ENCODE peak calls at places on chromosomes 2 and 18, in four cellular contexts. W is trophoblast cell, P is neuronal stem cell, Z is IMR-90. O is an unnamed sample.
A peak's percentile ranks its signal among the peaks of the same experiment; 100 is the strongest.

GRCh38 chr2:120346667-120347358 is 877 bp downstream of the INHBB start:
- DNase-seq in W (no peak), P (no peak), Z (peak; percentile 65), O (peak; percentile 47)

GRCh38 chr2:67600472-67600871 is 203.3 kb downstream of the ETAA1 start:
- DNase-seq in W (no peak), P (no peak), Z (no peak), O (peak; percentile 89)

GRCh38 chr2:75327334-75327733 is 128.0 kb upstream of the TACR1 start:
- DNase-seq in W (no peak), P (no peak), Z (no peak), O (no peak)

GRCh38 chr2:626491-627339 is 50.5 kb downstream of the TMEM18 start:
- DNase-seq in W (no peak), P (no peak), Z (no peak), O (no peak)

GRCh38 chr18:63143246-63143847 is 176.2 kb downstream of the BCL2 start:
- DNase-seq in W (peak; percentile 23), P (no peak), Z (no peak), O (no peak)

GRCh38 chr2:196233033-196233807 is 61.8 kb upstream of the STK17B start:
- DNase-seq in W (no peak), P (no peak), Z (peak; percentile 85), O (no peak)

GRCh38 chr18:26546875-26547301 is 1.5 kb downstream of the KCTD1 start:
- DNase-seq in W (no peak), P (no peak), Z (no peak), O (no peak)

GRCh38 chr2:221125691-221126090 is 446.4 kb downstream of the EPHA4 start:
- DNase-seq in W (no peak), P (no peak), Z (peak; percentile 27), O (no peak)

GRCh38 chr2:54522624-54523281 is 66.6 kb downstream of the SPTBN1 start:
- DNase-seq in W (peak; percentile 60), P (peak; percentile 35), Z (peak; percentile 59), O (peak; percentile 80)

GRCh38 chr2:226813148-226813701 is 13.6 kb upstream of the IRS1 start:
- DNase-seq in W (no peak), P (no peak), Z (no peak), O (peak; percentile 43)

GRCh38 chr2:20351555-20352229 is 1.0 kb upstream of the PUM2 start:
- DNase-seq in W (no peak), P (no peak), Z (no peak), O (no peak)

GRCh38 chr2:26484579-26484978 is 6.7 kb upstream of the OTOF start:
- DNase-seq in W (no peak), P (no peak), Z (no peak), O (no peak)

GRCh38 chr2:31382452-31383120 is 32.0 kb downstream of the XDH start:
- DNase-seq in W (no peak), P (no peak), Z (peak; percentile 79), O (peak; percentile 40)

DNA sequence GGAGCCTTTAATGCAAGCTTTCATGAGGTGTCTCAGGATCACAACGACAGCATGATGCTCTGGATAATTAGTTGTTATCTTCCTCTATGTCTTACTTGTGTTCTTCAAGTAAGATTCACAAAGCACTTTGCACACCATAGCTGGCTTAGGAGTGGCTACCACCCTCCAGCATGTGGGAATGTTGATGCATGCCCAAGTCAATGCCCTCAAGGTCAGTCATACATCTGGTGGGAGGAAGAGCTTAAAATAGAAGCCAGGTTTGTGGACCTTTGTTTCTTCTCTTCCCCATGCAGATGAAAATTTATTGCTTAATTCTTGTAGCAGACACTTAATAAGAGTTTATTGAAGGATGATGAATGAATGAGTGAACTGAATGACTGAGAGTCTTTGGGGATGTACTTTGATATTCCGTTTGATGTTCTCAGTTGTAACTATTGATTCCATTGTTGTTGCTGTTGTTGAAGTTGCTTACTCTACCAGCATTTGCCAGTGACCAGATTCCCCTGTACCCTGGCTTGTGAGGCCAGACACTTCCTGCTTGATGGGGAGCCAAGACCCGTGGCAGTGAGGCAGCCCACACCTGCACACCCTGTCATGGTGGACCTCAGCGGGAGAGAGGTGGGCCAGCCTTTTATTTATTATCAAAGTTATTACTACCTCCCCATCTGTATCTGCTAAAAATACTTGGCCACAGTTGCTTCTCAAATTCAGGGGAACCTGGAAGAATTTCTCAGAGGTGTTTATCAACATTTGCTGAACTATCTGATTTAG is 137.8 kb downstream of the LAMA3 start:
- DNase-seq in W (peak; percentile 40), P (no peak), Z (no peak), O (no peak)
- H2AK5ac ChIP-seq in W (no peak overlapping the region), P (no peak overlapping the region), Z (no peak overlapping the region), O (no peak overlapping the region)

DNA sequence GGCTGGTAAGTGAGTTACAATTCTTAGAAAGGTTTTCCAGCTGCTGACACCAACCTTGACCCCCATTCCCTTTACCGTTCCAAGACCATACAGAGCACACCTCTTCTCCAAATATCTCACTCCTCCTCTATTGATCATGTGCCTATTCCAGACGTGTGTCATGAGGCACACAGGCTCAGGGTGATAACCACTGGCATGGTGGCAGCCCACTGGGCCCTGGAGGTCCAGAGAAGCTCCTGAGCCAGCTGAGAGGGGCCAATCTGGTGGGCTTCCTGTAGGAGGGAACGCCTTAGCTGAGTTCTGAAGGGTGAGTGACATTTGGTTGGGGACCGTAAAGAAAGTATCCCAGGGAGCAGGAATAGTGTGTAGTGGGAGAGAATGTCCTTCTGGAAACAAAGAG is 28.3 kb downstream of the ZAP70 start:
- DNase-seq in W (no peak), P (no peak), Z (no peak), O (no peak)
- H2AK5ac ChIP-seq in W (peak overlapping the region; percentile 66), P (no peak overlapping the region), Z (no peak overlapping the region), O (no peak overlapping the region)

GRCh38 chr2:222561817-222562424 is 94.0 kb downstream of the FARSB start:
- DNase-seq in W (peak; percentile 42), P (peak; percentile 78), Z (peak; percentile 22), O (peak; percentile 65)
- H2AK5ac ChIP-seq in W (no peak overlapping the region), P (no peak overlapping the region), Z (no peak overlapping the region), O (no peak overlapping the region)

DNA sequence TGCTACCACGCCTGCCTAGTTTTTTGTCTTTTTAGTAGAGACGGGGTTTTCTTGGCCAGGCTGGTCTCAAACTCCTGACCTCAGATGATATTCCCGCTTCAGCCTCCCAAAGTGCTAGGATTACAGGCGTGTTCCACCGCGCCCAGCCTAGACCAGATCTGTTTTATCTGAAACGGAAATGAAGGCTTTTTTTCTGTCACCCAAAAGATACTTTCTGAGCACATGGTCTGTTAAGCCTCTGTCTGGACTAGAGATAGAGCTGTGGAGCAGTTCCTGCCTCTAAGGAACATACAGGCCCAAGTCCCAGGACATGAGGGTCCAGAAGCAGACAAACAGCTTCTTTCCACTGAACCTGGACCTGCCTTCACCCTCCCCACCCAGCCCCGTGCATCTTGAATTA is 43.6 kb upstream of the PTMA start:
- DNase-seq in W (no peak), P (no peak), Z (no peak), O (no peak)
- H2AK5ac ChIP-seq in W (no peak overlapping the region), P (peak overlapping the region; percentile 74), Z (peak overlapping the region; percentile 100), O (no peak overlapping the region)

GRCh38 chr18:48803518-48803917 is 147.2 kb downstream of the SMAD7 start:
- DNase-seq in W (no peak), P (no peak), Z (no peak), O (peak; percentile 18)

GRCh38 chr18:48803951-48804855 is 146.6 kb downstream of the SMAD7 start:
- DNase-seq in W (no peak), P (no peak), Z (no peak), O (peak; percentile 22)

GRCh38 chr18:48804856-48805610 is 145.7 kb downstream of the SMAD7 start:
- DNase-seq in W (no peak), P (no peak), Z (no peak), O (peak; percentile 15)

GRCh38 chr18:48806551-48807261 is 144.1 kb downstream of the SMAD7 start:
- DNase-seq in W (no peak), P (no peak), Z (no peak), O (peak; percentile 26)

GRCh38 chr18:48805826-48806535 is 144.8 kb downstream of the SMAD7 start:
- DNase-seq in W (no peak), P (no peak), Z (no peak), O (peak; percentile 8)
- H2AK5ac ChIP-seq in W (no peak overlapping the region), P (no peak overlapping the region), Z (no peak overlapping the region), O (no peak overlapping the region)

GRCh38 chr18:37470986-37471385 is 94.6 kb downstream of the CELF4 start:
- DNase-seq in W (no peak), P (no peak), Z (no peak), O (no peak)
- H2AK5ac ChIP-seq in W (no peak overlapping the region), P (peak overlapping the region; percentile 64), Z (no peak overlapping the region), O (no peak overlapping the region)

GRCh38 chr2:40352321-40353099 is 99.4 kb downstream of the SLC8A1 start:
- DNase-seq in W (no peak), P (no peak), Z (peak; percentile 46), O (no peak)
- H2AK5ac ChIP-seq in W (no peak overlapping the region), P (no peak overlapping the region), Z (peak overlapping the region; percentile 72), O (no peak overlapping the region)

DNA sequence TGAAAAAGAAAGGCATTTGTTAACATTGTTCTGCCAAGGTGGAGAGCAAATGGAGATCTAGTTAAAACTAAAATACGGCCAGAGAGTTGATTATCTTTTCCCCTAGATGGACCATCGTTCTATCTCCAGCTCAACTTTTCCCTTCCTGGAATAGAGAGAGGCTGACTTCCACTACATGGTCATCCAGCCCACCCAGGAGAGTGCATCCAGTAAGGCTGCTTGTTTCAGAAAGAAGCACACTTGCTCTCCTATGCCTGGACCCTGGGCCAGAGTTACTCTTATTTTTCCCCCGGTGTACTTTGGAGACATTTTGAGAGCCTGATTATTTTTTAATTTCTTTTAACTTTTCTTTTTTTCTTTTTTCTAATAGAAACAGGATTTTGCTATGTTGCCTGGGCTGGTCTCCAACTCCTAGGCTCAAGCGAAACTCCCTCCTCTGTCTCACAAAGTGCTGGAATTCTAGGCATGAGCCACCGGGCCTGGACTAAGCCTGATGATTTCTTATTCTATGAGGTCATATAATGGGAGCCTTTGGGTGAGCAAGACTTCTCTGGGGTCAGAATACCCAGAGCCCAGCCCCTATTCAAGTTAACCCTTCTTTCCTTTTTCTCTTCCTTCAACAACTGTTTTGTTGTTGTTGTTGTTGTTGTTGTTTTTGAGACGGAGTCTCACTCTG is 62.2 kb downstream of the RPL37A start:
- DNase-seq in W (peak; percentile 10), P (no peak), Z (peak; percentile 89), O (no peak)
- H2AK5ac ChIP-seq in W (no peak overlapping the region), P (no peak overlapping the region), Z (peak overlapping the region; percentile 60), O (no peak overlapping the region)

O was measured in H9.